ENCODE peak calls at places on chromosome 9, in seven cellular contexts. L is cardiac muscle cell, U is fibroblast of lung, J is body of pancreas, A is ovary, R is OCI-LY7, T is SJSA1. Y is an unnamed sample.

GRCh38 chr9:86766912-86767311 is 180.4 kb downstream of the GAS1 start:
- DNase-seq in L (peak; percentile 92), U (peak; percentile 97), J (peak; percentile 54), A (no peak), R (no peak), T (peak; percentile 66), Y (no peak)

GRCh38 chr9:78289474-78289873 is 7.5 kb upstream of the PSAT1 start:
- DNase-seq in L (no peak), U (no peak), J (no peak), A (no peak), R (no peak), T (no peak), Y (no peak)

GRCh38 chr9:3498691-3499090 is 27.1 kb downstream of the RFX3 start:
- DNase-seq in L (peak; percentile 34), U (peak; percentile 87), J (no peak), A (no peak), R (no peak), T (no peak), Y (no peak)

GRCh38 chr9:126915281-126915816 is 767 bp downstream of the RALGPS1 start:
- DNase-seq in L (no peak), U (no peak), J (peak; percentile 92), A (peak; percentile 21), R (peak; percentile 61), T (no peak), Y (peak; percentile 91)

GRCh38 chr9:134504106-134504385 is 137.6 kb upstream of the COL5A1 start:
- DNase-seq in L (no peak), U (no peak), J (no peak), A (no peak), R (no peak), T (no peak), Y (no peak)

GRCh38 chr9:76996700-76997099 is 22.8 kb upstream of the FOXB2 start:
- DNase-seq in L (peak; percentile 53), U (peak; percentile 25), J (no peak), A (no peak), R (peak; percentile 5), T (no peak), Y (no peak)

GRCh38 chr9:77457916-77458592 is 190.1 kb downstream of the GNA14 start:
- DNase-seq in L (peak; percentile 75), U (peak; percentile 61), J (peak; percentile 59), A (peak; percentile 64), R (peak; percentile 76), T (peak; percentile 57), Y (peak; percentile 81)

GRCh38 chr9:15136646-15137045 is 170.4 kb downstream of the TTC39B start:
- DNase-seq in L (no peak), U (no peak), J (no peak), A (no peak), R (no peak), T (no peak), Y (no peak)

GRCh38 chr9:89929315-89929714 is 324.5 kb downstream of the GADD45G start:
- DNase-seq in L (no peak), U (no peak), J (no peak), A (no peak), R (no peak), T (no peak), Y (no peak)

GRCh38 chr9:80369641-80370040 is 797.9 kb downstream of the TLE4 start:
- DNase-seq in L (peak; percentile 4), U (no peak), J (no peak), A (no peak), R (no peak), T (no peak), Y (no peak)

GRCh38 chr9:127203501-127204327 is 60.9 kb upstream of the GARNL3 start:
- DNase-seq in L (no peak), U (no peak), J (no peak), A (no peak), R (no peak), T (no peak), Y (peak; percentile 42)

GRCh38 chr9:17531642-17532254 is 47.1 kb upstream of the SH3GL2 start:
- DNase-seq in L (peak; percentile 69), U (peak; percentile 32), J (peak; percentile 39), A (no peak), R (peak; percentile 29), T (no peak), Y (no peak)

GRCh38 chr9:135925496-135926133 is 18.3 kb upstream of the CAMSAP1 start:
- DNase-seq in L (no peak), U (peak; percentile 74), J (no peak), A (no peak), R (no peak), T (no peak), Y (no peak)

GRCh38 chr9:35163413-35163812 is 1.6 kb downstream of the UNC13B start:
- DNase-seq in L (no peak), U (no peak), J (no peak), A (no peak), R (no peak), T (no peak), Y (no peak)

GRCh38 chr9:37801287-37801850 is 772 bp downstream of the DCAF10 start:
- DNase-seq in L (peak; percentile 35), U (peak; percentile 38), J (peak; percentile 37), A (no peak), R (peak; percentile 52), T (no peak), Y (peak; percentile 91)

GRCh38 chr9:32350682-32351081 is 33.8 kb upstream of the ACO1 start:
- DNase-seq in L (peak; percentile 55), U (peak; percentile 17), J (no peak), A (no peak), R (peak; percentile 18), T (no peak), Y (no peak)

GRCh38 chr9:297795-298119 is 83.1 kb downstream of the DOCK8 start:
- DNase-seq in L (no peak), U (no peak), J (no peak), A (no peak), R (no peak), T (no peak), Y (no peak)

GRCh38 chr9:136339173-136339957 is 12.0 kb downstream of the GPSM1 start:
- DNase-seq in L (peak; percentile 70), U (peak; percentile 47), J (peak; percentile 90), A (no peak), R (peak; percentile 73), T (no peak), Y (peak; percentile 90)

GRCh38 chr9:108142504-108143201 is 653.1 kb upstream of the KLF4 start:
- DNase-seq in L (peak; percentile 96), U (peak; percentile 78), J (peak; percentile 26), A (peak; percentile 83), R (no peak), T (no peak), Y (peak; percentile 87)

GRCh38 chr9:111502506-111502905 is 18.3 kb upstream of the ECPAS start:
- DNase-seq in L (no peak), U (no peak), J (no peak), A (no peak), R (no peak), T (no peak), Y (no peak)

GRCh38 chr9:107213561-107214028 is 69.5 kb upstream of the RAD23B start:
- DNase-seq in L (peak; percentile 91), U (peak; percentile 97), J (no peak), A (no peak), R (no peak), T (peak; percentile 57), Y (no peak)

GRCh38 chr9:27339661-27340295 is 42.8 kb upstream of the EQTN start:
- DNase-seq in L (no peak), U (no peak), J (no peak), A (no peak), R (no peak), T (peak; percentile 53), Y (no peak)
- H3K27ac ChIP-seq in L (no peak overlapping the region), U (no peak overlapping the region), J (no peak overlapping the region), A (peak overlapping the region; percentile 57), R (no peak overlapping the region), T (no peak overlapping the region), Y (peak overlapping the region; percentile 47)

GRCh38 chr9:98006127-98006796 is 23.1 kb downstream of the ANP32B start:
- DNase-seq in L (no peak), U (peak; percentile 32), J (no peak), A (no peak), R (no peak), T (no peak), Y (no peak)

GRCh38 chr9:98009926-98010325 is 26.8 kb downstream of the ANP32B start:
- DNase-seq in L (peak; percentile 89), U (peak; percentile 73), J (no peak), A (no peak), R (no peak), T (no peak), Y (no peak)

GRCh38 chr9:98009437-98009836 is 26.3 kb downstream of the ANP32B start:
- DNase-seq in L (no peak), U (no peak), J (no peak), A (no peak), R (no peak), T (no peak), Y (no peak)

GRCh38 chr9:98008764-98009163 is 25.6 kb downstream of the ANP32B start:
- DNase-seq in L (no peak), U (no peak), J (no peak), A (no peak), R (no peak), T (no peak), Y (no peak)

GRCh38 chr9:98007251-98007928 is 24.2 kb downstream of the ANP32B start:
- DNase-seq in L (no peak), U (no peak), J (no peak), A (no peak), R (no peak), T (no peak), Y (no peak)
- H3K36me3 ChIP-seq in L (peaks cover 54% of the 10 kb centered on the region), U (peaks cover 19% of the 10 kb centered on the region), J (peaks cover 20% of the 10 kb centered on the region), A (no peaks in the 10 kb centered on the region), R (peaks cover 100% of the 10 kb centered on the region), T (peaks cover 99% of the 10 kb centered on the region), Y (peaks cover 96% of the 10 kb centered on the region)

GRCh38 chr9:124209774-124210173 is 48.0 kb upstream of the NEK6 start:
- DNase-seq in L (no peak), U (no peak), J (no peak), A (no peak), R (no peak), T (no peak), Y (no peak)

GRCh38 chr9:124209279-124209678 is 48.5 kb upstream of the NEK6 start:
- DNase-seq in L (no peak), U (no peak), J (no peak), A (no peak), R (no peak), T (no peak), Y (no peak)

GRCh38 chr9:124210697-124211096 is 47.1 kb upstream of the NEK6 start:
- DNase-seq in L (no peak), U (peak; percentile 6), J (no peak), A (no peak), R (no peak), T (no peak), Y (no peak)

GRCh38 chr9:124206391-124206790 is 51.4 kb upstream of the NEK6 start:
- DNase-seq in L (no peak), U (no peak), J (no peak), A (no peak), R (peak; percentile 82), T (no peak), Y (no peak)

DNA sequence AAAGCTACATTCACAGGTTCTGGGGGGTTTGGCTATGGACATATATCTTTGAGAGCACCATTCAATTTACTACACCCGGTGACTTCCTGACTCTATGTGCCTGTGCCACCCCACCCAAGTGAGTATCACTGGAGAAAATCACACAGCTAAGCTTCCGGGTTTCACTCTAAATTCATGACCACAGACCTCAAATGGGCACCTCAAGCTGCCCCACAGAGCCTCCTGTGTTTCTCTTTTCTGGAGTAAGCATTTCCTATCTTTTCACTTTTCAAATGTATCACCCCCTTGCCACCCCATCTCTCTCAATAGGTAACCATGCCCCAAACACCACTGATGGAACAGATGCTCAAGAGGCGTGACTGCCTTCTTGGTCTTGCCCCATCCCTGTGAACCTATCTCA is 49.2 kb upstream of the NEK6 start:
- DNase-seq in L (no peak), U (no peak), J (no peak), A (no peak), R (no peak), T (no peak), Y (no peak)
- H3K27ac ChIP-seq in L (no peak overlapping the region), U (no peak overlapping the region), J (no peak overlapping the region), A (no peak overlapping the region), R (no peak overlapping the region), T (no peak overlapping the region), Y (no peak overlapping the region)

GRCh38 chr9:133058051-133058450 is 3.7 kb upstream of the CEL start:
- DNase-seq in L (no peak), U (no peak), J (no peak), A (no peak), R (no peak), T (no peak), Y (no peak)
- H3K36me3 ChIP-seq in L (peaks cover 31% of the 10 kb centered on the region), U (peaks cover 15% of the 10 kb centered on the region), J (peaks cover 4% of the 10 kb centered on the region), A (no peaks in the 10 kb centered on the region), R (peaks cover 49% of the 10 kb centered on the region), T (peaks cover 53% of the 10 kb centered on the region), Y (peaks cover 54% of the 10 kb centered on the region)